ENCODE peak calls at places on chromosomes 11 and 22, in eight cellular contexts. I is NCI-H524, R is germinal center, W is NCI-H187 treated with DMSO at 0.1 percent for 48 hours, K is fibroblast of pulmonary artery, E is NCI-H1417, P is ovary, X is nucleus accumbens. F is an unnamed sample.

GRCh38 chr22:24536089-24536488 is 18.8 kb downstream of the GUCD1 start:
- DNase-seq in W (no peak), K (no peak), E (no peak), X (no peak), P (no peak), R (no peak), I (no peak), F (no peak)

GRCh38 chr11:71481101-71481960 is 28.3 kb downstream of the NADSYN1 start:
- DNase-seq in W (no peak), K (no peak), X (no peak), P (no peak), E (no peak), I (no peak), R (no peak), F (no peak)

GRCh38 chr11:613369-613968 is 2.3 kb downstream of the IRF7 start:
- DNase-seq in X (no peak), I (no peak), R (peak; percentile 86), K (peak; percentile 48), E (peak; percentile 63), P (peak; percentile 59), W (peak; percentile 10), F (no peak)

GRCh38 chr11:86291466-86292262 is 10.4 kb upstream of the HIKESHI start:
- DNase-seq in W (no peak), I (peak; percentile 1), P (peak; percentile 68), E (peak; percentile 15), R (peak; percentile 63), K (peak; percentile 64), X (no peak), F (no peak)

GRCh38 chr11:105027671-105028070 is 4.7 kb upstream of the CASP5 start:
- DNase-seq in W (no peak), E (no peak), I (no peak), X (no peak), P (no peak), R (no peak), K (no peak), F (no peak)

GRCh38 chr22:38610234-38610633 is 40.3 kb upstream of the DMC1 start:
- DNase-seq in R (no peak), P (no peak), K (no peak), I (no peak), E (no peak), W (no peak), X (no peak), F (no peak)

GRCh38 chr11:123630126-123630531 is 24.3 kb downstream of the SCN3B start:
- DNase-seq in K (no peak), X (no peak), W (no peak), I (peak; percentile 78), E (no peak), P (peak; percentile 38), R (no peak), F (no peak)

GRCh38 chr11:36014906-36015305 is 71.0 kb downstream of the LDLRAD3 start:
- DNase-seq in P (no peak), X (no peak), R (no peak), W (no peak), K (no peak), I (no peak), E (no peak), F (no peak)